ENCODE peak calls at places on chromosomes 1 and 21, in eight cellular contexts. R is left lung, A is heart right ventricle, D is A549, S is WTC11, E is suprapubic skin, J is LNCaP clone FGC, Z is HFF-Myc. U is an unnamed sample.

GRCh38 chr1:201714542-201715276 is 114.2 kb upstream of the IPO9 start:
- DNase-seq in D (peak; percentile 98), S (no peak), A (peak; percentile 60), R (peak; percentile 86), J (no peak), Z (peak; percentile 99), E (peak; percentile 95), U (no peak)

GRCh38 chr1:17405898-17406759 is 33.3 kb downstream of the RCC2 start:
- DNase-seq in J (no peak), Z (peak; percentile 32), S (peak; percentile 89), E (no peak), D (peak; percentile 70), A (peak; percentile 50), R (peak; percentile 88), U (peak; percentile 89)

GRCh38 chr1:38559180-38559874 is 300.2 kb downstream of the RRAGC start:
- DNase-seq in J (no peak), S (no peak), R (peak; percentile 88), Z (no peak), E (no peak), A (no peak), D (no peak), U (no peak)

GRCh38 chr21:17512245-17513213 is at the start of gene CXADR:
- DNase-seq in A (peak; percentile 76), Z (no peak), D (peak; percentile 57), S (peak; percentile 90), R (peak; percentile 94), E (peak; percentile 73), J (peak; percentile 43), U (peak; percentile 89)

GRCh38 chr1:162294015-162294414 is 82.6 kb downstream of the SPATA46 start:
- DNase-seq in S (no peak), Z (no peak), R (no peak), A (no peak), E (no peak), D (no peak), J (no peak), U (no peak)

GRCh38 chr1:6795661-6796060 is 10.4 kb downstream of the CAMTA1 start:
- DNase-seq in S (no peak), R (no peak), Z (no peak), J (no peak), A (no peak), D (no peak), E (no peak), U (no peak)

GRCh38 chr1:66526036-66526435 is 7.9 kb upstream of the SGIP1 start:
- DNase-seq in A (no peak), Z (no peak), E (no peak), J (no peak), R (no peak), D (no peak), S (no peak), U (no peak)

GRCh38 chr21:42315296-42315891 is at the start of gene TFF3:
- DNase-seq in D (no peak), A (no peak), R (peak; percentile 63), S (no peak), J (peak; percentile 78), Z (no peak), E (no peak), U (no peak)

GRCh38 chr1:44783697-44784093 is 4.3 kb downstream of the BEST4 start:
- DNase-seq in R (no peak), S (no peak), E (no peak), D (no peak), J (peak; percentile 95), A (no peak), Z (no peak), U (no peak)

GRCh38 chr1:30257742-30258380 is 465.5 kb downstream of the MATN1 start:
- DNase-seq in E (no peak), D (no peak), J (no peak), A (no peak), Z (no peak), S (no peak), R (no peak), U (no peak)

GRCh38 chr1:117232551-117232950 is 21.8 kb upstream of the VTCN1 start:
- DNase-seq in R (no peak), Z (no peak), A (no peak), J (no peak), D (no peak), E (no peak), S (no peak), U (no peak)

GRCh38 chr1:24027838-24028468 is 47.8 kb upstream of the SRSF10 start:
- DNase-seq in A (no peak), Z (peak; percentile 42), S (no peak), J (no peak), D (no peak), E (no peak), R (no peak), U (no peak)

GRCh38 chr1:47650606-47651005 is 212.8 kb downstream of the FOXD2 start:
- DNase-seq in R (no peak), D (no peak), Z (no peak), S (no peak), E (no peak), J (no peak), A (no peak), U (no peak)

GRCh38 chr1:226735576-226735975 is 3.5 kb downstream of the ITPKB start:
- DNase-seq in D (no peak), S (no peak), A (no peak), R (no peak), J (no peak), Z (no peak), E (no peak), U (no peak)

GRCh38 chr1:40532844-40533424 is 1.5 kb downstream of the ZNF684 start:
- DNase-seq in J (no peak), S (peak; percentile 22), D (peak; percentile 33), E (no peak), R (no peak), A (no peak), Z (no peak), U (no peak)

GRCh38 chr1:233278621-233279020 is 16.9 kb downstream of the PCNX2 start:
- DNase-seq in R (no peak), A (no peak), E (no peak), Z (no peak), J (no peak), D (no peak), S (no peak), U (no peak)

GRCh38 chr1:114956570-114956969 is 73.1 kb upstream of the TSHB start:
- DNase-seq in E (no peak), Z (no peak), D (no peak), J (peak; percentile 27), R (no peak), S (peak; percentile 42), A (no peak), U (no peak)
- TF ChIP-seq CTCF in E (no peak), Z (peak; percentile 30), D (no peak), J (peak; percentile 82), R (no peak), S (peak; percentile 36), A (no peak), U (no peak)

GRCh38 chr1:56170784-56171320 is 408.5 kb downstream of the PLPP3 start:
- DNase-seq in E (no peak), J (no peak), R (no peak), A (no peak), S (no peak), Z (no peak), D (no peak), U (no peak)

GRCh38 chr1:56171670-56172069 is 407.7 kb downstream of the PLPP3 start:
- DNase-seq in E (no peak), D (no peak), J (no peak), A (no peak), R (no peak), Z (no peak), S (no peak), U (no peak)

GRCh38 chr1:56167596-56167995 is 411.8 kb downstream of the PLPP3 start:
- DNase-seq in Z (no peak), R (no peak), S (no peak), D (no peak), J (no peak), A (no peak), E (no peak), U (no peak)

GRCh38 chr1:56168176-56168575 is 411.2 kb downstream of the PLPP3 start:
- DNase-seq in E (no peak), S (no peak), Z (no peak), A (no peak), J (no peak), D (no peak), R (no peak), U (no peak)

DNA sequence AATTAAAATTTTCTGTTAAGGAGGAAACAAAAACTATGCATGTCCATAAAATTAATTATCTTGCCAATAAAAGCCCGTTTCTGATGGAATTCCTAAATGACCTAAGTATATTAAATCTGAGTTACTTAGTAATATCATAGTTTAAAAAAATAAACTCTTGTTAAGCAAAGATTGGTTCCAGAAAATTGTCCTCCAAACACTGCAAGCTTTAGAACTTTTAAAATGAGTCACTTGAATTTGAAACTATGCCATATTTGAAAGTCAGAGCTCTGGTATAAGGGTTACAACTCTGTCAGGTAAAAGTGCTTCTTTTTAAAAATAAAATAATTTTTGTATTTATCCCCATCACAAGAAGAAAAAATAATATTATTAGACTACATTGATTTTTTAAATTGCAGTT is 409.5 kb downstream of the PLPP3 start:
- DNase-seq in J (no peak), S (no peak), E (no peak), D (no peak), A (no peak), R (no peak), Z (no peak), U (no peak)
- TF ChIP-seq CTCF in J (no peak), S (no peak), E (no peak), D (no peak), A (no peak), R (no peak), Z (no peak), U (no peak)

DNA sequence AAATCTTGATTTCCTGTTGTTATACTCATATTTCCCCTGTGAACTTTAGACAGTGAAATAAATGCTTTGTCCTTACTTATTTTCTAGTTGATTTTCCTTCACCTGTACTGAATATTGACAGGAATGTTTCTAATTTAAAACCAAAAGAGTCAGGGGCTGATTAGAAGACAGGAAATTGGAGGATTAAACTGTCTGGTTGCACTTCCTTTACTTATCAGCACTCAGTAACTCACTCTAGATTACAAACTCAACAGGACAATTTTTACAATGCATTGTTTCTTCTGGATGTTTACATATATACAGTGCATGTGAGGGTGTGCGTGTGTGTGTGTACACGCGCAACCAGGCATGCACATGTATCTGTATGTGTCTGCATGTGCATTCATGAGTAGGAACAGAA is 212.1 kb upstream of the NFIA start:
- DNase-seq in A (no peak), R (no peak), J (no peak), E (no peak), S (no peak), Z (no peak), D (no peak), U (no peak)
- TF ChIP-seq CTCF in A (no peak), R (no peak), J (no peak), E (no peak), S (no peak), Z (no peak), D (no peak), U (no peak)

DNA sequence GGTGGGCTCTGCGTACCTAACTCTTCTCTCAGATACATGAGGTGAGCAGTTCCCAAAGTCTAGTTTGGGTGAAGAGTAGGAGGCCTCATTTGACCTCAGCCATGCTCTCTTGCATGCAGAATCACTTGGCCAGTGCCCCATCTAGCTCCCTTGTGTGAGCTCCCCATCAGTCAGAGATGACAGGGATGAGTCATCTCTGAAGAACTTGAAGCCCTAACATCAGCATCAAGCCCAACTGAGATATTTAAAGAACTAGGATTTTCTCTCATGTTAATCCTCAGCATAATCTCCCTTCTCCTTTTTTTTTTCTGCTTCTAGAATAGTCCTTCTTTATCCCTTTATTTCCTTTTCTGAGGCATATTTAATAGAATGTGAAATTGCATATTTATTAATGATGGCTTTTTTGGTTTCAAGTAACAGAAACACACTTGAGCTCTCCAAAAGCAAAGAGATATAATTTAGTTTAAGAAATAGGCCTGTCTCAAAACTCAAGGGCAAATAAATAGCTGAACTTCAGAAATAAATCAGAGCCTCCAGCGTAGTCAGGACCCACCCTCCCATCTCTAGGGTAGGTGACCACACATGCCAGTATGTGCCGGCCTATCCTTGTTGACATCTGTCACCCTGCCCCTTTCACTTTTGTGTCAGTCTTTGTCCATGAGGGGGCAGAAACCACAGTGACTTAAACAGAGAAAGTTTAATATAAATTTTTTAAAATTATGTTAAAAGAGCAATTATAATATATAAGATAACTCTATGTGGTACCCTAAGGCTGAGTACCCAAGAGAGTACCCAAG is 112.3 kb downstream of the TSEN15 start:
- DNase-seq in S (no peak), E (no peak), R (no peak), A (no peak), D (no peak), J (no peak), Z (no peak), U (no peak)
- TF ChIP-seq CTCF in S (no peak), E (no peak), R (no peak), A (no peak), D (no peak), J (no peak), Z (no peak), U (no peak)